ENCODE peak calls at places on chromosomes 5 and 9, in five cellular contexts. One of them, this sample, is unnamed.

GRCh38 chr9:132078369-132079356 is 1.0 kb downstream of the MED27 start:
- DNase-seq in ureter: no peak
- DNase-seq in HCT116: no peak
- DNase-seq in stimulated activated CD8-positive, alpha-beta memory T cell treated with anti-CD3 and anti-CD28 coated beads, Interleukin-4, amount 100 ng/mL, for 1 hour: no peak
- DNase-seq in NCI-H1436: peak
- DNase-seq in this sample: peak

GRCh38 chr5:122880749-122881148 is 35.3 kb downstream of the SNX24 start:
- DNase-seq in ureter: no peak
- DNase-seq in HCT116: no peak
- DNase-seq in stimulated activated CD8-positive, alpha-beta memory T cell treated with anti-CD3 and anti-CD28 coated beads, Interleukin-4, amount 100 ng/mL, for 1 hour: no peak
- DNase-seq in NCI-H1436: no peak
- DNase-seq in this sample: no peak

GRCh38 chr9:130292104-130292503 is 26.5 kb downstream of the HMCN2 start:
- DNase-seq in ureter: no peak
- DNase-seq in HCT116: no peak
- DNase-seq in stimulated activated CD8-positive, alpha-beta memory T cell treated with anti-CD3 and anti-CD28 coated beads, Interleukin-4, amount 100 ng/mL, for 1 hour: no peak
- DNase-seq in NCI-H1436: no peak
- DNase-seq in this sample: no peak

GRCh38 chr9:129414377-129415021 is 206.4 kb downstream of the C9orf50 start:
- DNase-seq in ureter: peak
- DNase-seq in HCT116: no peak
- DNase-seq in stimulated activated CD8-positive, alpha-beta memory T cell treated with anti-CD3 and anti-CD28 coated beads, Interleukin-4, amount 100 ng/mL, for 1 hour: no peak
- DNase-seq in NCI-H1436: no peak
- DNase-seq in this sample: no peak

GRCh38 chr5:38404667-38405276 is 146.4 kb downstream of the EGFLAM start:
- DNase-seq in ureter: no peak
- DNase-seq in HCT116: peak
- DNase-seq in stimulated activated CD8-positive, alpha-beta memory T cell treated with anti-CD3 and anti-CD28 coated beads, Interleukin-4, amount 100 ng/mL, for 1 hour: no peak
- DNase-seq in NCI-H1436: no peak
- DNase-seq in this sample: no peak

GRCh38 chr5:138349842-138350635 is 2.4 kb upstream of the KDM3B start:
- DNase-seq in ureter: no peak
- DNase-seq in HCT116: no peak
- DNase-seq in stimulated activated CD8-positive, alpha-beta memory T cell treated with anti-CD3 and anti-CD28 coated beads, Interleukin-4, amount 100 ng/mL, for 1 hour: no peak
- DNase-seq in NCI-H1436: no peak
- DNase-seq in this sample: no peak

GRCh38 chr5:143966280-143966679 is 154.3 kb downstream of the HMHB1 start:
- DNase-seq in ureter: no peak
- DNase-seq in HCT116: no peak
- DNase-seq in stimulated activated CD8-positive, alpha-beta memory T cell treated with anti-CD3 and anti-CD28 coated beads, Interleukin-4, amount 100 ng/mL, for 1 hour: no peak
- DNase-seq in NCI-H1436: no peak
- DNase-seq in this sample: no peak

GRCh38 chr9:106897223-106897622 is 34.3 kb downstream of the ZNF462 start:
- DNase-seq in ureter: no peak
- DNase-seq in HCT116: no peak
- DNase-seq in stimulated activated CD8-positive, alpha-beta memory T cell treated with anti-CD3 and anti-CD28 coated beads, Interleukin-4, amount 100 ng/mL, for 1 hour: no peak
- DNase-seq in NCI-H1436: no peak
- DNase-seq in this sample: no peak

GRCh38 chr5:8601831-8602354 is 732.9 kb downstream of the MTRR start:
- DNase-seq in ureter: no peak
- DNase-seq in HCT116: no peak
- DNase-seq in stimulated activated CD8-positive, alpha-beta memory T cell treated with anti-CD3 and anti-CD28 coated beads, Interleukin-4, amount 100 ng/mL, for 1 hour: no peak
- DNase-seq in NCI-H1436: no peak
- DNase-seq in this sample: no peak

GRCh38 chr9:95726756-95727155 is 148.7 kb upstream of the ERCC6L2 start:
- DNase-seq in ureter: no peak
- DNase-seq in HCT116: peak
- DNase-seq in stimulated activated CD8-positive, alpha-beta memory T cell treated with anti-CD3 and anti-CD28 coated beads, Interleukin-4, amount 100 ng/mL, for 1 hour: no peak
- DNase-seq in NCI-H1436: peak
- DNase-seq in this sample: no peak

GRCh38 chr9:82597225-82598158 is 465.4 kb downstream of the RASEF start:
- DNase-seq in ureter: no peak
- DNase-seq in HCT116: no peak
- DNase-seq in stimulated activated CD8-positive, alpha-beta memory T cell treated with anti-CD3 and anti-CD28 coated beads, Interleukin-4, amount 100 ng/mL, for 1 hour: no peak
- DNase-seq in NCI-H1436: no peak
- DNase-seq in this sample: no peak

GRCh38 chr5:45109636-45110035 is 300.9 kb downstream of the MRPS30 start:
- DNase-seq in ureter: no peak
- DNase-seq in HCT116: no peak
- DNase-seq in stimulated activated CD8-positive, alpha-beta memory T cell treated with anti-CD3 and anti-CD28 coated beads, Interleukin-4, amount 100 ng/mL, for 1 hour: no peak
- DNase-seq in NCI-H1436: no peak
- DNase-seq in this sample: no peak

GRCh38 chr9:113152699-113153098 is 1.9 kb downstream of the SLC31A2 start:
- DNase-seq in ureter: no peak
- DNase-seq in HCT116: no peak
- DNase-seq in stimulated activated CD8-positive, alpha-beta memory T cell treated with anti-CD3 and anti-CD28 coated beads, Interleukin-4, amount 100 ng/mL, for 1 hour: no peak
- DNase-seq in NCI-H1436: no peak
- DNase-seq in this sample: no peak

GRCh38 chr5:113038136-113038535 is 61.5 kb downstream of the DCP2 start:
- DNase-seq in ureter: no peak
- DNase-seq in HCT116: no peak
- DNase-seq in stimulated activated CD8-positive, alpha-beta memory T cell treated with anti-CD3 and anti-CD28 coated beads, Interleukin-4, amount 100 ng/mL, for 1 hour: no peak
- DNase-seq in NCI-H1436: no peak
- DNase-seq in this sample: no peak

GRCh38 chr5:35771321-35771720 is 85.4 kb upstream of the IL7R start:
- DNase-seq in ureter: no peak
- DNase-seq in HCT116: no peak
- DNase-seq in stimulated activated CD8-positive, alpha-beta memory T cell treated with anti-CD3 and anti-CD28 coated beads, Interleukin-4, amount 100 ng/mL, for 1 hour: no peak
- DNase-seq in NCI-H1436: no peak
- DNase-seq in this sample: no peak

GRCh38 chr5:14250094-14250777 is 107.1 kb downstream of the TRIO start:
- DNase-seq in ureter: no peak
- DNase-seq in HCT116: no peak
- DNase-seq in stimulated activated CD8-positive, alpha-beta memory T cell treated with anti-CD3 and anti-CD28 coated beads, Interleukin-4, amount 100 ng/mL, for 1 hour: no peak
- DNase-seq in NCI-H1436: peak
- DNase-seq in this sample: no peak

GRCh38 chr9:120235081-120235480 is 344.9 kb downstream of the CDK5RAP2 start:
- DNase-seq in ureter: no peak
- DNase-seq in HCT116: no peak
- DNase-seq in stimulated activated CD8-positive, alpha-beta memory T cell treated with anti-CD3 and anti-CD28 coated beads, Interleukin-4, amount 100 ng/mL, for 1 hour: no peak
- DNase-seq in NCI-H1436: peak
- DNase-seq in this sample: no peak

GRCh38 chr9:92176068-92176799 is 61.0 kb upstream of the SPTLC1 start:
- DNase-seq in ureter: no peak
- DNase-seq in HCT116: peak
- DNase-seq in stimulated activated CD8-positive, alpha-beta memory T cell treated with anti-CD3 and anti-CD28 coated beads, Interleukin-4, amount 100 ng/mL, for 1 hour: no peak
- DNase-seq in NCI-H1436: no peak
- DNase-seq in this sample: no peak

GRCh38 chr9:2663486-2663885 is 41.9 kb downstream of the VLDLR start:
- DNase-seq in ureter: no peak
- DNase-seq in HCT116: no peak
- DNase-seq in stimulated activated CD8-positive, alpha-beta memory T cell treated with anti-CD3 and anti-CD28 coated beads, Interleukin-4, amount 100 ng/mL, for 1 hour: no peak
- DNase-seq in NCI-H1436: no peak
- DNase-seq in this sample: no peak

GRCh38 chr9:107810493-107810931 is 320.9 kb upstream of the KLF4 start:
- DNase-seq in ureter: no peak
- DNase-seq in HCT116: no peak
- DNase-seq in stimulated activated CD8-positive, alpha-beta memory T cell treated with anti-CD3 and anti-CD28 coated beads, Interleukin-4, amount 100 ng/mL, for 1 hour: no peak
- DNase-seq in NCI-H1436: no peak
- DNase-seq in this sample: no peak

GRCh38 chr5:10555134-10555733 is 8.6 kb upstream of the ANKRD33B start:
- DNase-seq in ureter: no peak
- DNase-seq in HCT116: no peak
- DNase-seq in stimulated activated CD8-positive, alpha-beta memory T cell treated with anti-CD3 and anti-CD28 coated beads, Interleukin-4, amount 100 ng/mL, for 1 hour: no peak
- DNase-seq in NCI-H1436: no peak
- DNase-seq in this sample: no peak

GRCh38 chr9:86788456-86788855 is 158.8 kb downstream of the GAS1 start:
- DNase-seq in ureter: no peak
- DNase-seq in HCT116: no peak
- DNase-seq in stimulated activated CD8-positive, alpha-beta memory T cell treated with anti-CD3 and anti-CD28 coated beads, Interleukin-4, amount 100 ng/mL, for 1 hour: no peak
- DNase-seq in NCI-H1436: no peak
- DNase-seq in this sample: no peak

GRCh38 chr9:94870793-94871558 is 144.5 kb downstream of the AOPEP start:
- DNase-seq in ureter: no peak
- DNase-seq in HCT116: no peak
- DNase-seq in stimulated activated CD8-positive, alpha-beta memory T cell treated with anti-CD3 and anti-CD28 coated beads, Interleukin-4, amount 100 ng/mL, for 1 hour: peak
- DNase-seq in NCI-H1436: no peak
- DNase-seq in this sample: no peak

GRCh38 chr5:115626444-115626823 is 598 bp upstream of the TMED7 start:
- DNase-seq in ureter: no peak
- DNase-seq in HCT116: peak
- DNase-seq in stimulated activated CD8-positive, alpha-beta memory T cell treated with anti-CD3 and anti-CD28 coated beads, Interleukin-4, amount 100 ng/mL, for 1 hour: no peak
- DNase-seq in NCI-H1436: no peak
- DNase-seq in this sample: no peak

GRCh38 chr5:138901716-138902115 is 26.6 kb upstream of the LRRTM2 start:
- DNase-seq in ureter: no peak
- DNase-seq in HCT116: no peak
- DNase-seq in stimulated activated CD8-positive, alpha-beta memory T cell treated with anti-CD3 and anti-CD28 coated beads, Interleukin-4, amount 100 ng/mL, for 1 hour: no peak
- DNase-seq in NCI-H1436: no peak
- DNase-seq in this sample: no peak

GRCh38 chr9:114178756-114179450 is 23.6 kb downstream of the COL27A1 start:
- DNase-seq in ureter: no peak
- DNase-seq in HCT116: no peak
- DNase-seq in stimulated activated CD8-positive, alpha-beta memory T cell treated with anti-CD3 and anti-CD28 coated beads, Interleukin-4, amount 100 ng/mL, for 1 hour: no peak
- DNase-seq in NCI-H1436: no peak
- DNase-seq in this sample: no peak

GRCh38 chr9:77952641-77953341 is 78.8 kb downstream of the GNAQ start:
- DNase-seq in ureter: no peak
- DNase-seq in HCT116: no peak
- DNase-seq in stimulated activated CD8-positive, alpha-beta memory T cell treated with anti-CD3 and anti-CD28 coated beads, Interleukin-4, amount 100 ng/mL, for 1 hour: no peak
- DNase-seq in NCI-H1436: no peak
- DNase-seq in this sample: no peak

GRCh38 chr5:133933670-133934295 is 34.6 kb downstream of the C5orf15 start:
- DNase-seq in ureter: no peak
- DNase-seq in HCT116: no peak
- DNase-seq in stimulated activated CD8-positive, alpha-beta memory T cell treated with anti-CD3 and anti-CD28 coated beads, Interleukin-4, amount 100 ng/mL, for 1 hour: no peak
- DNase-seq in NCI-H1436: no peak
- DNase-seq in this sample: no peak

GRCh38 chr9:124743686-124744348 is 27.3 kb downstream of the NR6A1 start:
- DNase-seq in ureter: no peak
- DNase-seq in HCT116: no peak
- DNase-seq in stimulated activated CD8-positive, alpha-beta memory T cell treated with anti-CD3 and anti-CD28 coated beads, Interleukin-4, amount 100 ng/mL, for 1 hour: no peak
- DNase-seq in NCI-H1436: no peak
- DNase-seq in this sample: no peak

GRCh38 chr9:100573655-100574260 is 4.1 kb upstream of the CAVIN4 start:
- DNase-seq in ureter: no peak
- DNase-seq in HCT116: no peak
- DNase-seq in stimulated activated CD8-positive, alpha-beta memory T cell treated with anti-CD3 and anti-CD28 coated beads, Interleukin-4, amount 100 ng/mL, for 1 hour: no peak
- DNase-seq in NCI-H1436: no peak
- DNase-seq in this sample: no peak

GRCh38 chr5:173020643-173021042 is 35.5 kb upstream of the CREBRF start:
- DNase-seq in ureter: no peak
- DNase-seq in HCT116: no peak
- DNase-seq in stimulated activated CD8-positive, alpha-beta memory T cell treated with anti-CD3 and anti-CD28 coated beads, Interleukin-4, amount 100 ng/mL, for 1 hour: no peak
- DNase-seq in NCI-H1436: no peak
- DNase-seq in this sample: no peak

This sample was measured in thoracic aorta.